ENCODE peak calls at places on chromosome 21, in four cellular contexts. M, N, K and V are unnamed samples.

GRCh38 chr21:36647279-36648093 is 51.4 kb upstream of the SIM2 start:
- DNase-seq in M (no peak), N (no peak), K (no peak), V (peak; percentile 68)

GRCh38 chr21:7917729-7918128 is 2603.7 kb upstream of the TPTE start:
- DNase-seq in M (no peak), N (no peak), K (no peak), V (no peak)

GRCh38 chr21:14545906-14546480 is at the start of gene SAMSN1:
- DNase-seq in M (no peak), N (peak; percentile 78), K (peak; percentile 88), V (no peak)

GRCh38 chr21:32020551-32020950 is 147.7 kb downstream of the HUNK start:
- DNase-seq in M (no peak), N (no peak), K (no peak), V (no peak)

GRCh38 chr21:34351786-34352241 is 12.0 kb upstream of the KCNE2 start:
- DNase-seq in M (no peak), N (peak; percentile 28), K (peak; percentile 66), V (peak; percentile 80)

GRCh38 chr21:31370893-31371652 is 27.0 kb upstream of the TIAM1 start:
- DNase-seq in M (no peak), N (no peak), K (no peak), V (no peak)

GRCh38 chr21:15732996-15733329 is 3.2 kb downstream of the USP25 start:
- DNase-seq in M (no peak), N (no peak), K (no peak), V (no peak)

GRCh38 chr21:38993561-38993960 is 187.8 kb downstream of the ETS2 start:
- DNase-seq in M (no peak), N (no peak), K (no peak), V (peak; percentile 41)

GRCh38 chr21:33703750-33704606 is 61.7 kb downstream of the ITSN1 start:
- DNase-seq in M (no peak), N (no peak), K (no peak), V (no peak)

GRCh38 chr21:37849703-37850102 is 66.6 kb downstream of the KCNJ6 start:
- DNase-seq in M (no peak), N (no peak), K (no peak), V (no peak)

GRCh38 chr21:40433575-40433974 is 413.4 kb downstream of the DSCAM start:
- DNase-seq in M (no peak), N (no peak), K (no peak), V (no peak)
- TF ChIP-seq GABPA in M (no peak), N (no peak), K (no peak), V (no peak)

DNA sequence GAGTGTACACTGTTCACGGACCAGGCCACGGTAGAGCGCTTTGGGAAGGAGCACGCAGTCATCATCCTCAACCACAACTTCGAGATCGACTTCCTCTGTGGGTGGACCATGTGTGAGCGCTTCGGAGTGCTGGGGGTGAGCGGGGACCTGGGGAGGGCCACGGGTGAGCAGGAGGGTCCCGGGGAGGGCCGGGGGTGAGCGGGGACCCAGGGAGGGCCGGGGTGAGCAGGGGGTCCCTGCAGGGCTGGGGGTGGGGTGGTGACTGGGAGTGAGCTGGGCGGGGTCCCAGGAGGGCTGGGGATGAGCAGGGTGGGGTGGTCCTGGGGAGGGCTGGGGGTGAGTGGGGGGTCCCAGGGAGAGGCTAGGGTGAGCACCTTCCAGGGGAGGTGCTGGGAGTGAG is 44.1 kb upstream of the TRAPPC10 start:
- DNase-seq in M (no peak), N (no peak), K (no peak), V (no peak)
- TF ChIP-seq RAD21 in M (no peak), N (no peak), K (no peak), V (no peak)

DNA sequence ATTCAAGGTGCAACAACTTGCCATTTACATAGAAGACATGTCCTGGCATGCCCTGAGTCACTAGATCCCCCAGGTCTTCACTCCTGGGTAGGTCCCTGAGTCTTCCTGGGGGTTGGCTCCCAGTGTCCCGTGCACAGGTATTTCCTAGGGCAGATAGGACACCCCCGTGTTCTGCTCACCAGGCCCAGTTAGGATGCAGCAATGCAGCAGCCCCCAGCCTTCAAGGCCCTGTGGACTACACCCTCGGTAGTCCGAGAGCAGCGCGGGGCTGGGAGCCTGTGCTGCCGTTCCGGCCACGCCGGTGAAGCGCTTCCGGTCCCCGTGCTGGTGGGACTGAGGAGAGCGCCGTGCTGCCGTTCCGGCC is 10.6 kb upstream of the PCBP3 start:
- DNase-seq in M (no peak), N (no peak), K (no peak), V (no peak)
- TF ChIP-seq GABPA in M (no peak), N (no peak), K (peak; percentile 15), V (no peak)

DNA sequence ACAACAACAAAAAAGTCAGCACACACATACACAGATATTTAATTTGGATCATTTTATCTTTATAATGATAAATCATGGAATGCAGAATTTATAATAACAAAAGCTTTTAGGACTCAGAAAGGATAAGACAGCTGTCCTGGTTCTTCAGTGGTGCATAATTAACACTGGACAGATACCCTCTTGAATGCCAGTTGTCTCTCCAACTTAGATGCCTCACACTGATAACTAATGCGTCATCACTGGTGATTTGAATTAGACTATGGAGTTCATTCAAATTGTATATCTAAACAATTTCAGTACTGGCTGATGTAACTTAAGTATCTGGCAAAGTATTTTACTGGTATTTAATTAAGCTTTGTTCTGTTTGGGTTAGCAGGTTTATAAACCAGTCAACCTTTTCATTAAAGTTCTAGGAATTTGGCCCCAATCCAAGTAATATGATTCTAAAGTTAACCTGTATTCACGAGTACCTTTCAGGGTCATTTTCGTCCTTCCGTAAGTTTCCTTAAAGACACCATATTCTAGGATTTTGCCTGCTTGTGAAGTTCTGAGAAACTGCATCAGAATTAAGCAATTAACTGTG is 1199.5 kb upstream of the TMPRSS15 start:
- DNase-seq in M (no peak), N (no peak), K (no peak), V (no peak)
- TF ChIP-seq RAD21 in M (no peak), N (no peak), K (no peak), V (no peak)

GRCh38 chr21:29295066-29295650 is 3.6 kb upstream of the BACH1 start:
- DNase-seq in M (no peak), N (no peak), K (no peak), V (no peak)
- TF ChIP-seq GABPA in M (no peak), N (no peak), K (no peak), V (no peak)

GRCh38 chr21:40291560-40291959 is 424.3 kb downstream of the PCP4 start:
- DNase-seq in M (peak; percentile 7), N (no peak), K (no peak), V (no peak)
- TF ChIP-seq RAD21 in M (no peak), N (no peak), K (no peak), V (no peak)

GRCh38 chr21:35508389-35508888 is 459.3 kb upstream of the RUNX1 start:
- DNase-seq in M (peak; percentile 50), N (no peak), K (peak; percentile 58), V (peak; percentile 72)
- TF ChIP-seq GABPA in M (no peak), N (no peak), K (no peak), V (no peak)

DNA sequence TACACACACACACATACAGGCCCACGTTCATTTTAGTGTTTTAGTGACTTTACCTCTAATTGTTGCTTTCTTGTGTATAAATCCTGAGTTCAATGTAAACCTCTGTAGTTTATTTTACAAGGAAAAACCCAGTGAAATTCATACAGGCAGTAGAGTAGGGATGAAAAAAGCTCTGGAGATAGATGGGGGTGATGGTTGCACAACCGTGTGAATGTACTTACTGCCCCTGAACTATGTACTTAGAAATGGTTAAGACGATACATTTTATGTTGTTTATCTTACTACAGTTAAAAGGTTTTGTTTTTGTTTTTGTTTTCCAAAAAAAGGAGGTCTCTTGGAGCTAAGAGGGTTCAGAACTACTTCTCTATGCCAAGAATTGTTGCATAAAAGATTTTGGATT is 29.7 kb upstream of the PRDM15 start:
- DNase-seq in M (no peak), N (no peak), K (no peak), V (no peak)
- TF ChIP-seq RAD21 in M (no peak), N (no peak), K (no peak), V (no peak)